ENCODE peak calls at places on chromosomes 4 and X, in nine cellular contexts. One of them, this sample, is unnamed.

GRCh38 chr4:155208258-155209054 is at the start of gene NPY2R:
- DNase-seq in thoracic aorta: no peak
- DNase-seq in natural killer cell: no peak
- DNase-seq in A549: peak; percentile 6
- DNase-seq in AG09309: no peak
- DNase-seq in fibroblast of lung: no peak
- DNase-seq in adrenal gland: no peak
- DNase-seq in lower leg skin: no peak
- DNase-seq in stomach: no peak
- DNase-seq in this sample: no peak

GRCh38 chrX:71222929-71223328 is at the start of gene GJB1:
- DNase-seq in thoracic aorta: no peak
- DNase-seq in natural killer cell: no peak
- DNase-seq in A549: no peak
- DNase-seq in AG09309: no peak
- DNase-seq in fibroblast of lung: no peak
- DNase-seq in adrenal gland: no peak
- DNase-seq in lower leg skin: no peak
- DNase-seq in stomach: no peak
- DNase-seq in this sample: no peak

GRCh38 chrX:101462892-101463291 is 22.4 kb upstream of the ARMCX4 start:
- DNase-seq in thoracic aorta: no peak
- DNase-seq in natural killer cell: no peak
- DNase-seq in A549: peak; percentile 21
- DNase-seq in AG09309: no peak
- DNase-seq in fibroblast of lung: peak; percentile 29
- DNase-seq in adrenal gland: peak; percentile 31
- DNase-seq in lower leg skin: no peak
- DNase-seq in stomach: no peak
- DNase-seq in this sample: no peak

GRCh38 chr4:158949094-158949493 is 153.8 kb upstream of the RAPGEF2 start:
- DNase-seq in thoracic aorta: no peak
- DNase-seq in natural killer cell: no peak
- DNase-seq in A549: no peak
- DNase-seq in AG09309: no peak
- DNase-seq in fibroblast of lung: peak; percentile 65
- DNase-seq in adrenal gland: no peak
- DNase-seq in lower leg skin: no peak
- DNase-seq in stomach: no peak
- DNase-seq in this sample: no peak

GRCh38 chr4:140764785-140765392 is 8.7 kb upstream of the TBC1D9 start:
- DNase-seq in thoracic aorta: no peak
- DNase-seq in natural killer cell: no peak
- DNase-seq in A549: peak; percentile 2
- DNase-seq in AG09309: no peak
- DNase-seq in fibroblast of lung: no peak
- DNase-seq in adrenal gland: no peak
- DNase-seq in lower leg skin: no peak
- DNase-seq in stomach: peak; percentile 76
- DNase-seq in this sample: no peak

GRCh38 chr4:114208747-114209146 is 229.3 kb upstream of the ARSJ start:
- DNase-seq in thoracic aorta: no peak
- DNase-seq in natural killer cell: no peak
- DNase-seq in A549: peak; percentile 1
- DNase-seq in AG09309: peak; percentile 1
- DNase-seq in fibroblast of lung: peak; percentile 41
- DNase-seq in adrenal gland: no peak
- DNase-seq in lower leg skin: no peak
- DNase-seq in stomach: no peak
- DNase-seq in this sample: no peak

GRCh38 chr4:145098675-145099037 is 545 bp downstream of the ABCE1 start:
- DNase-seq in thoracic aorta: no peak
- DNase-seq in natural killer cell: peak; percentile 30
- DNase-seq in A549: peak; percentile 52
- DNase-seq in AG09309: no peak
- DNase-seq in fibroblast of lung: peak; percentile 63
- DNase-seq in adrenal gland: peak; percentile 40
- DNase-seq in lower leg skin: no peak
- DNase-seq in stomach: no peak
- DNase-seq in this sample: peak; percentile 25

GRCh38 chr4:26325191-26325590 is 4.4 kb downstream of the RBPJ start:
- DNase-seq in thoracic aorta: no peak
- DNase-seq in natural killer cell: no peak
- DNase-seq in A549: peak; percentile 31
- DNase-seq in AG09309: no peak
- DNase-seq in fibroblast of lung: peak; percentile 74
- DNase-seq in adrenal gland: no peak
- DNase-seq in lower leg skin: no peak
- DNase-seq in stomach: no peak
- DNase-seq in this sample: no peak

GRCh38 chr4:7697326-7697725 is 242.3 kb downstream of the AFAP1 start:
- DNase-seq in thoracic aorta: no peak
- DNase-seq in natural killer cell: no peak
- DNase-seq in A549: no peak
- DNase-seq in AG09309: no peak
- DNase-seq in fibroblast of lung: no peak
- DNase-seq in adrenal gland: no peak
- DNase-seq in lower leg skin: no peak
- DNase-seq in stomach: no peak
- DNase-seq in this sample: no peak

GRCh38 chr4:850323-850945 is 24.5 kb upstream of the CPLX1 start:
- DNase-seq in thoracic aorta: no peak
- DNase-seq in natural killer cell: no peak
- DNase-seq in A549: no peak
- DNase-seq in AG09309: no peak
- DNase-seq in fibroblast of lung: no peak
- DNase-seq in adrenal gland: peak; percentile 70
- DNase-seq in lower leg skin: no peak
- DNase-seq in stomach: no peak
- DNase-seq in this sample: no peak

GRCh38 chr4:180550106-180550505 is 1693.1 kb upstream of the TENM3 start:
- DNase-seq in thoracic aorta: no peak
- DNase-seq in natural killer cell: no peak
- DNase-seq in A549: no peak
- DNase-seq in AG09309: no peak
- DNase-seq in fibroblast of lung: no peak
- DNase-seq in adrenal gland: no peak
- DNase-seq in lower leg skin: no peak
- DNase-seq in stomach: no peak
- DNase-seq in this sample: no peak

GRCh38 chr4:139530833-139531427 is 25.1 kb downstream of the SETD7 start:
- DNase-seq in thoracic aorta: no peak
- DNase-seq in natural killer cell: peak; percentile 46
- DNase-seq in A549: peak; percentile 50
- DNase-seq in AG09309: no peak
- DNase-seq in fibroblast of lung: peak; percentile 42
- DNase-seq in adrenal gland: peak; percentile 73
- DNase-seq in lower leg skin: no peak
- DNase-seq in stomach: peak; percentile 65
- DNase-seq in this sample: no peak

GRCh38 chrX:71493111-71493613 is 39.7 kb upstream of the OGT start:
- DNase-seq in thoracic aorta: no peak
- DNase-seq in natural killer cell: no peak
- DNase-seq in A549: no peak
- DNase-seq in AG09309: no peak
- DNase-seq in fibroblast of lung: peak; percentile 69
- DNase-seq in adrenal gland: peak; percentile 28
- DNase-seq in lower leg skin: no peak
- DNase-seq in stomach: peak; percentile 34
- DNase-seq in this sample: peak; percentile 18

GRCh38 chr4:77777135-77777777 is 41.9 kb downstream of the CNOT6L start:
- DNase-seq in thoracic aorta: no peak
- DNase-seq in natural killer cell: no peak
- DNase-seq in A549: no peak
- DNase-seq in AG09309: no peak
- DNase-seq in fibroblast of lung: peak; percentile 11
- DNase-seq in adrenal gland: no peak
- DNase-seq in lower leg skin: no peak
- DNase-seq in stomach: no peak
- DNase-seq in this sample: no peak

DNA sequence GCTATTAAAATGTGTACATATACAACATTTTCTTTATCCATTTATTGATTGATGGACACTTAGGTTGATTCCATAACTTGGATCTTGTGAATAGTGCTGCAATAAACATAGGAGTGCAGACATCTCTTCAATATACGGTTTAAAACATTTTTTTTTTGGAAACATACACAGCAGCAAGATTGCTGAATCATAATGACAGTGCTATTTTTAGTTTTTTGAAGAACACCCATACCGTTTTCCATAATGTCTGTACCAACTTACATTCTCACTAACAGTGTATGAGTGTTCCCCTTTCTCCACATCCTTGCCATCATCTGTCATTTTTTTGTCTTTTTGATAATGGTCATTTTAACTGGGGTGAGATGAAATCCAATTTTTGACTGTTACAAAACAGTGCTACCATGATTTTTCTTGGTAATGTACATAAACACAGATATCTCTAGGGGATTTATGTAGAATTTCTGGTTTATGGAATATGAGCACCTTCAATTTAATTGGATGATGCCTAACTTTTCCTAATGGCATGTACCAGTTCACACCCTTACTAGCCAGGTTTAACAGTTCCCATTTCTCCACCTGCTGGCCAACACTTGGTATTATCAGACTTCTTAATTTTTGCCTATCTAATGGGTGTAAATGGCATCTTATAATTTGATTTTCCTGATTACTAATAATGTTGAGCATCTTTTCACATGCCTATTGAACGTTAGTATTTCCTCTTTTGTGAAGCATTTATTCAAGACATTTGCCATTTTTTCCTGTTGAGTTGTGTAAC is 21.0 kb upstream of the TMSB15B start:
- DNase-seq in thoracic aorta: no peak
- DNase-seq in natural killer cell: no peak
- DNase-seq in A549: peak; percentile 58
- DNase-seq in AG09309: peak; percentile 4
- DNase-seq in fibroblast of lung: peak; percentile 49
- DNase-seq in adrenal gland: no peak
- DNase-seq in lower leg skin: no peak
- DNase-seq in stomach: no peak
- DNase-seq in this sample: peak; percentile 12
- TF ChIP-seq CTCF in thoracic aorta: peak; percentile 35
- TF ChIP-seq CTCF in natural killer cell: peak; percentile 56
- TF ChIP-seq CTCF in A549: peak; percentile 30
- TF ChIP-seq CTCF in AG09309: peak; percentile 45
- TF ChIP-seq CTCF in fibroblast of lung: peak; percentile 22
- TF ChIP-seq CTCF in adrenal gland: peak; percentile 36
- TF ChIP-seq CTCF in lower leg skin: no peak
- TF ChIP-seq CTCF in stomach: peak; percentile 5
- TF ChIP-seq CTCF in this sample: peak; percentile 46

DNA sequence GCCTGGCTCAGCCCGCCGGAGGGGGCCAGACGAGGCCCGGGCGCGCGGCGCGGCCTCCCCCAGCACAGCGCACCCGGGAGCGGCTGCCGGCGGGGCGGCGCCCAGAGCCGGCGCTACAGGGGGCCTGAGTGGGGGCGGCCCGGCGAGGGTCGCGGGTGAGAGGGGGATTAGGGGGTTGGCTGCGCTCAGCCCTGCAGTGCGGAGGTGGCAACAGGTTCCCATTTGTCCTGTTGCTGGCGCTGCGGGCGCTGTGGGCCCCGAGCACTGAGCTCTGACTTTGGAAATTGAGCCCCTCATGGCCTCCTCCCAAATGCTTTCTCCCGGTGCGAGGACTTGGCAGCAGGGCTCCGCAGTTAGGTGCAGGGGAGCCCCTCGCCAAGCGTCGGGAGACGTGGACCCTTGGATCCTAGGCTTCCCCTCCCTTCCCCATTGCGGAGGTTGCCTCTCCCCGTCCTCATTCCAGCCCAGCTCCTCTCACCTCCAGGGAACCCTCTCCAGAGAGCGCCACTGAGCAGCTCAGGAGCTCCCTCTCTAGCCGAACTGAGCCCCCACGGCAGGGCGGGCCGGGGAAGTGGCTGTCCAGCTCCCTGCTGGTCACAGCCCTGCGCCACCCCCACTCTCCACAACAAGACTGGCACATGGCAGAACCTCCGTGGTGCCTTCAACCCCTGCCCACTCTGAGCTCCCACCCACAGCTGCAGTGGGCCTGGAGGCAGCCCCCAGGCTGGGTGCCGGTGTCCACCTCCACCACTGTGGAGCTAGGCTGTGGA is 2.5 kb upstream of the DUSP9 start:
- DNase-seq in thoracic aorta: no peak
- DNase-seq in natural killer cell: no peak
- DNase-seq in A549: peak; percentile 59
- DNase-seq in AG09309: no peak
- DNase-seq in fibroblast of lung: no peak
- DNase-seq in adrenal gland: no peak
- DNase-seq in lower leg skin: peak; percentile 56
- DNase-seq in stomach: no peak
- DNase-seq in this sample: no peak
- TF ChIP-seq CTCF in thoracic aorta: no peak
- TF ChIP-seq CTCF in natural killer cell: no peak
- TF ChIP-seq CTCF in A549: peak; percentile 14
- TF ChIP-seq CTCF in AG09309: no peak
- TF ChIP-seq CTCF in fibroblast of lung: no peak
- TF ChIP-seq CTCF in adrenal gland: no peak
- TF ChIP-seq CTCF in lower leg skin: no peak
- TF ChIP-seq CTCF in stomach: no peak
- TF ChIP-seq CTCF in this sample: no peak

DNA sequence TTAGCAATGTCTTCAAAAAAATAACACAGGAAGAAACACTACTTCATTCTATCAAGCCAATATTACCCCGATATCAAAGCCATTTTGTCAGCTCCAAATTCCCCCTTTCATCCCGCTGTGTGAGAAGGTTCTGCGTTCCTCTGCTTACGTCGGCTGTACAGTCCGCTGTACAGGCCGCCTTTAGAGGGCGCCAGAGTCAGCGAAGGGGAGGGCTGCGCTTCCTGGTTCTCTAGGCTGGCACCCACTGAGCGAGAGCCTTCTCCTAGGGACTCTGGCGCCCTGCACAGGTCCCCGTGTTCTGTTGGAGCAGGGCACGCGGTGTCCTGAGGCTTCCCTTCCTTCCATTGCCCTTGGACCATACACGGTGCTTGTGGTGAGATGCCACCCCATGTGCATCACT is 25.3 kb upstream of the CT45A1 start:
- DNase-seq in thoracic aorta: no peak
- DNase-seq in natural killer cell: no peak
- DNase-seq in A549: peak; percentile 21
- DNase-seq in AG09309: no peak
- DNase-seq in fibroblast of lung: no peak
- DNase-seq in adrenal gland: no peak
- DNase-seq in lower leg skin: no peak
- DNase-seq in stomach: no peak
- DNase-seq in this sample: no peak
- TF ChIP-seq CTCF in thoracic aorta: no peak
- TF ChIP-seq CTCF in natural killer cell: no peak
- TF ChIP-seq CTCF in A549: peak; percentile 15
- TF ChIP-seq CTCF in AG09309: peak; percentile 46
- TF ChIP-seq CTCF in fibroblast of lung: no peak
- TF ChIP-seq CTCF in adrenal gland: no peak
- TF ChIP-seq CTCF in lower leg skin: no peak
- TF ChIP-seq CTCF in stomach: no peak
- TF ChIP-seq CTCF in this sample: no peak

DNA sequence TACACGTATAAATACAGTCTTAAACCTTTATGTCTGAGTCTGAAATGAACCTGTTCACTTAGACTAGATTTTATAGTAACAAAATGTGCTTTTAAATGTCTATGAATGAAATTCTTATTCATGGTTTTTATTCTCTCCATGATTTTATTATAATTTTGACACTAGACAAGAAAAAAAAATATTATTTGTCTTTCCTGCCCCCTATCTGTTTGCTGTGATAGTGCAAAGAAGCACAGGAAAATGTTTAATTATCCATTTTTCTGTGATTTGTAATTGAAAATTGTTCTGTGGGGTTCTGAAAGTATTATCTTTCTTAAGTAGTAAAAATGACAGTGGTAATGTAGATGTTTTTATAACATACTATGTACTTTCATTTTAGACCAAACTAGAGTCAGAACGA is 52.0 kb downstream of the INTS6L start:
- DNase-seq in thoracic aorta: no peak
- DNase-seq in natural killer cell: no peak
- DNase-seq in A549: no peak
- DNase-seq in AG09309: no peak
- DNase-seq in fibroblast of lung: peak; percentile 9
- DNase-seq in adrenal gland: no peak
- DNase-seq in lower leg skin: no peak
- DNase-seq in stomach: no peak
- DNase-seq in this sample: no peak
- TF ChIP-seq CTCF in thoracic aorta: no peak
- TF ChIP-seq CTCF in natural killer cell: peak; percentile 54
- TF ChIP-seq CTCF in A549: peak; percentile 30
- TF ChIP-seq CTCF in AG09309: peak; percentile 43
- TF ChIP-seq CTCF in fibroblast of lung: no peak
- TF ChIP-seq CTCF in adrenal gland: peak; percentile 43
- TF ChIP-seq CTCF in lower leg skin: no peak
- TF ChIP-seq CTCF in stomach: no peak
- TF ChIP-seq CTCF in this sample: peak; percentile 45